ENCODE peak calls at places on chromosomes 3 and 15, in eight cellular contexts. H is coronary artery, W is spleen, O is brain microvascular endothelial cell, P is fibroblast of villous mesenchyme, F is transverse colon, D is astrocyte, K is Peyer's patch. M is an unnamed sample.

GRCh38 chr3:81980566-81981494 is 219.4 kb upstream of the GBE1 start:
- DNase-seq in H (no peak), W (no peak), O (no peak), P (no peak), F (no peak), D (no peak), K (no peak), M (no peak)

GRCh38 chr15:66253643-66254363 is at the start of gene MEGF11:
- DNase-seq in H (no peak), W (no peak), O (no peak), P (peak; percentile 43), F (peak; percentile 13), D (peak; percentile 38), K (no peak), M (no peak)

GRCh38 chr15:69810441-69811071 is 287.2 kb downstream of the TLE3 start:
- DNase-seq in H (no peak), W (no peak), O (no peak), P (peak; percentile 47), F (no peak), D (no peak), K (no peak), M (no peak)

GRCh38 chr15:63599401-63600000 is 2.3 kb downstream of the FBXL22 start:
- DNase-seq in H (no peak), W (peak; percentile 90), O (no peak), P (peak; percentile 27), F (peak; percentile 82), D (no peak), K (peak; percentile 82), M (no peak)

GRCh38 chr3:4757949-4758855 is 221.0 kb upstream of the BHLHE40 start:
- DNase-seq in H (no peak), W (no peak), O (no peak), P (no peak), F (no peak), D (no peak), K (no peak), M (no peak)

GRCh38 chr3:43726511-43726910 is 35.8 kb downstream of the ABHD5 start:
- DNase-seq in H (no peak), W (no peak), O (peak; percentile 42), P (no peak), F (no peak), D (peak; percentile 69), K (no peak), M (no peak)

GRCh38 chr15:47820780-47821319 is 103.5 kb downstream of the SEMA6D start:
- DNase-seq in H (no peak), W (no peak), O (peak; percentile 89), P (peak; percentile 75), F (no peak), D (peak; percentile 94), K (no peak), M (no peak)

GRCh38 chr3:63351159-63352007 is 73.3 kb downstream of the SYNPR start:
- DNase-seq in H (no peak), W (no peak), O (peak; percentile 32), P (peak; percentile 64), F (no peak), D (peak; percentile 48), K (no peak), M (no peak)

GRCh38 chr15:38073278-38073930 is 139.0 kb downstream of the TMCO5A start:
- DNase-seq in H (no peak), W (no peak), O (no peak), P (peak; percentile 48), F (no peak), D (no peak), K (no peak), M (no peak)

GRCh38 chr15:38072007-38072506 is 137.6 kb downstream of the TMCO5A start:
- DNase-seq in H (no peak), W (no peak), O (no peak), P (no peak), F (no peak), D (no peak), K (no peak), M (no peak)

GRCh38 chr15:38074029-38074428 is 139.6 kb downstream of the TMCO5A start:
- DNase-seq in H (no peak), W (no peak), O (no peak), P (peak; percentile 13), F (no peak), D (no peak), K (no peak), M (no peak)

GRCh38 chr15:38071211-38071972 is 137.0 kb downstream of the TMCO5A start:
- DNase-seq in H (no peak), W (no peak), O (no peak), P (no peak), F (no peak), D (no peak), K (no peak), M (no peak)

GRCh38 chr15:38072507-38073277 is 138.3 kb downstream of the TMCO5A start:
- DNase-seq in H (peak; percentile 79), W (peak; percentile 85), O (peak; percentile 66), P (peak; percentile 70), F (peak; percentile 74), D (peak; percentile 69), K (peak; percentile 74), M (no peak)
- TF ChIP-seq CTCF in H (no peak), W (no peak), O (peak; percentile 45), P (no peak), F (peak; percentile 22), D (peak; percentile 17), K (no peak), M (peak; percentile 23)

GRCh38 chr15:26564354-26564753 is 208.5 kb downstream of the GABRB3 start:
- DNase-seq in H (no peak), W (no peak), O (no peak), P (no peak), F (no peak), D (no peak), K (no peak), M (no peak)

GRCh38 chr15:26561130-26561529 is 211.7 kb downstream of the GABRB3 start:
- DNase-seq in H (no peak), W (no peak), O (no peak), P (no peak), F (no peak), D (no peak), K (no peak), M (no peak)

DNA sequence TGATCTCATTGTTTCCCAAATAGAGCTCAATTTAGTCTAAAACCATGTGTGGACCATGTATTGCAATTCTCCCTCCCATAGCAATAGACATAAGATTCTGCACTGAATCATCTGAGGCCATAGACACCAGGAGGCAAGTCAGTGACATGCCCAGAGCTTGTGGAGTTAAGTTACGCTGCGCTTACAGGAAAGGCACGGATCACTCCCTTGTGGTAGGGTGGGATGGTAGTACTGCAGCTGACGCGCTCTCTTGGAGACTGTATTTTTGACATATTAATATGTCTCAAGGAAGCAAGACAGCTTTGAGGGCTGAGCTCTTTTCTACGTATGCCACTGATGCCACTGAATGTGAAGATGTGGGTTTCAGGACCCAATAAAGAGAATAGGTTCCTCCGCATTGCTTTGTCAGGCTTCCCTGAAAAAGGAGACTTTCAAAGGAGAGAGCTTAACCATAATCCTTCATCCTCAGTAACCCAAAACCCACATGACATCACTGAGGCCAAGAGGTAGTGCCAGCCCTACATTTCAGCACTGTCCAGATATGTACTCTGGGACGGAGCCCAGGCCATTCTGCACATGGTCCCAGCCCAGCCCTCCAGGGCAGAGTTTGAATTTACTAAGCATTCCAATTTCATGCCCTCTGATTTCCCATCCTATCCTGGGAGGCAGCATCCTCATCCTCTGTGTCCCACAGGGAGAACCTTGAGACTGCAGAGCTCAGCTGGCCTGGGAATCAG is 210.7 kb downstream of the GABRB3 start:
- DNase-seq in H (no peak), W (no peak), O (no peak), P (no peak), F (no peak), D (no peak), K (no peak), M (no peak)
- H3K4me3 ChIP-seq in H (no peak overlapping the region), W (no peak overlapping the region), O (no peak overlapping the region), P (no peak overlapping the region), F (no peak overlapping the region), D (no peak overlapping the region), K (no peak overlapping the region), M (no peak overlapping the region)

DNA sequence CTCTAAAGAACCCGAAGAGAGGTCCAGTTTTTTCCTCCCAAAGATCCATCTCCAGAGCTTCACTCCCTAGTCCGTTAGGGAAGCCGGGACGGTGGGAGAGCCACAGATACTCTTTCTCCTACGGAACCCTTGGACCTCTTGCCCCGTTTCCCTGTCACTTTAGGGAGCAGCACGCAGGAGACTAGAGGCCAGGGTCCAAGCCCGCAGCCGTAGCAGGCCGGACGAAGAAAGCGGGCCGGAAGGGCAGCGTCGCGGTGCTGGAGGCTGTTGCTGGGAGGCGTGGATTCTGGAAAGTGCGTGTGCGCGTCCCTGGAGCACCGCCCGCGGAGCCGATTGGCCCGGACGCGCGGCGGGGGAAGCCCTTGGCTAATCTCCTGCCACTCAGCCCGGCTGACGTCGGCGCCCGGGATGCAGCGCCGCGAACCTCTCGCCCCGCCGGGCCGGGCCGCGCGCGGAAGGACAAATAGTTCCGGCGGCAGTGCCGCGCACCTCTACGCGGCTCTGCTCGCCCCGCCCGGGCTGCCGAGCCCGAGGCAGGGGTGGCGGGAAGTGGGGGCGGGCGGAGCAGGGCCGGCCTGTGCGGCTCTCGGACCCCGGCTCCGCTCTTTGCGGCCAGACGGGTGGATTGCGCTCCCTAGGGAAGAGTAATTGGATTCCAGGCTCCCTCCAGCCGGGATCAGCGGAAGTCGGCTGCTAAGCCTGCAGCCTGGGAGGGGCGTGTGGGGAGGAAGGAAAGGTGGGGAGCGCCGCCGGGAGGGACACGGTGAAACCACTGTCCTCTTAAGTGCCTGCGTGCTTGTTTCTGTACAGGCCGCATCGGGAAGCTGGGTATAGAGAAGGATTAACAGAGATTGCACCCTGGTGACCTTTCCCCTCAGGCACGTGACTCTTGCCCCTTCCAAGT is 31.3 kb upstream of the TCF12 start:
- DNase-seq in H (peak; percentile 94), W (peak; percentile 96), O (peak; percentile 88), P (peak; percentile 97), F (peak; percentile 95), D (peak; percentile 95), K (peak; percentile 96), M (peak; percentile 64)
- TF ChIP-seq CTCF in H (no peak), W (no peak), O (peak; percentile 23), P (no peak), F (no peak), D (no peak), K (no peak), M (no peak)

GRCh38 chr3:31793040-31793439 is 188.0 kb downstream of the OSBPL10 start:
- DNase-seq in H (no peak), W (no peak), O (peak; percentile 23), P (no peak), F (no peak), D (no peak), K (no peak), M (no peak)

GRCh38 chr3:31789429-31789828 is 191.6 kb downstream of the OSBPL10 start:
- DNase-seq in H (no peak), W (no peak), O (no peak), P (no peak), F (no peak), D (no peak), K (no peak), M (no peak)

GRCh38 chr3:31785734-31786133 is 195.3 kb downstream of the OSBPL10 start:
- DNase-seq in H (no peak), W (no peak), O (no peak), P (no peak), F (no peak), D (no peak), K (no peak), M (no peak)

GRCh38 chr3:31793821-31794220 is 187.2 kb downstream of the OSBPL10 start:
- DNase-seq in H (no peak), W (no peak), O (no peak), P (no peak), F (no peak), D (no peak), K (no peak), M (no peak)

DNA sequence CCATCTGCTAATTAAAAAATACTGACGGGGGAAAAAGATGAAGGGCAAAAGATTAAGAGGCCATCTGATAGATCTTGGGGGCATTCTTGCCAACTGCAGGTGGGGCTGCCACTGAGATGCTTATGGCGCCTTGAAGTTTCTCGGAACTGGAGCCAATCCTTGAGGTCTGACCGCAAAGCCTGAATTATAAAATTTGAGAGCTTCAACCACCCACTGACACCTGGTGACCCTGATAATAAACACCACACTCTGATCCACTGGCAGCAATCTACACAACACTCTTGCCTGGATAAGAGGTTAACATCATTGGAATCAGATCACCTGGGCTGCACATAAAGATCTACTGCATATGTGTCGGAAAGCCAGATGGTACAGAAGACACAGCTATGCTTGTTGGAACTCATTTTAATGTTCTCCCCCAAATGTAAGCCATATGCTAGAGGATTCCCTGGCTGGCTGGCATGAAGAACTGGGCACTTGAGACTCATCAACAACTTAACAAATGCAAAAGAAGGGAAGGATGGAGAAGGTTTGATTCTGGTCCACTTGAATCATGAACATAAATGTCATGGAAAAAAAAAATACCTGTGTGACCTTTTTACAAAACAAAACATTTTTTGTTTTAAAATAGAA is 190.4 kb downstream of the OSBPL10 start:
- DNase-seq in H (no peak), W (no peak), O (no peak), P (no peak), F (no peak), D (no peak), K (no peak), M (no peak)
- H3K4me3 ChIP-seq in H (no peak overlapping the region), W (no peak overlapping the region), O (no peak overlapping the region), P (no peak overlapping the region), F (no peak overlapping the region), D (no peak overlapping the region), K (no peak overlapping the region), M (no peak overlapping the region)